ENCODE peak calls at places on chromosomes 12 and 14, in nine cellular contexts. A is NCI-H345; F is MV-4-11; K is astrocyte of the spinal cord; M is AG10803; W is stimulated activated CD4-positive, alpha-beta T cell treated with anti-CD3 and anti-CD28 coated beads, Interleukin-12 subunit alpha, Interleukin-12 subunit beta, amount 100 ng/mL, for 24 hours; Y is NCI-H69; J is Kasumi-1; Q is AG04450. S is an unnamed sample.

GRCh38 chr14:69945905-69946304 is 66.7 kb downstream of the SMOC1 start:
- DNase-seq in A (peak; percentile 82), F (no peak), K (peak; percentile 35), M (no peak), W (no peak), Y (peak; percentile 95), J (no peak), Q (no peak), S (no peak)

GRCh38 chr14:61280526-61281185 is 482 bp downstream of the TMEM30B start:
- DNase-seq in A (peak; percentile 71), F (no peak), K (peak; percentile 38), M (peak; percentile 16), W (peak; percentile 71), Y (peak; percentile 80), J (no peak), Q (no peak), S (peak; percentile 19)

GRCh38 chr12:14665354-14666348 is 30.7 kb downstream of the GUCY2C start:
- DNase-seq in A (peak; percentile 86), F (no peak), K (no peak), M (no peak), W (no peak), Y (no peak), J (no peak), Q (no peak), S (no peak)

GRCh38 chr12:49133014-49133413 is 1.8 kb upstream of the TUBA1B start:
- DNase-seq in A (no peak), F (no peak), K (no peak), M (no peak), W (no peak), Y (peak; percentile 61), J (no peak), Q (no peak), S (no peak)

GRCh38 chr14:38285962-38286361 is 30.1 kb upstream of the CLEC14A start:
- DNase-seq in A (no peak), F (no peak), K (no peak), M (no peak), W (no peak), Y (peak; percentile 88), J (no peak), Q (no peak), S (no peak)

GRCh38 chr12:75613981-75614380 is 102.6 kb upstream of the KRR1 start:
- DNase-seq in A (no peak), F (no peak), K (no peak), M (peak; percentile 53), W (no peak), Y (no peak), J (no peak), Q (no peak), S (no peak)

GRCh38 chr12:85559534-85559933 is 276.7 kb downstream of the RASSF9 start:
- DNase-seq in A (no peak), F (no peak), K (no peak), M (no peak), W (no peak), Y (no peak), J (no peak), Q (no peak), S (no peak)

GRCh38 chr12:132314035-132314434 is 15.4 kb downstream of the GALNT9 start:
- DNase-seq in A (no peak), F (no peak), K (no peak), M (no peak), W (no peak), Y (no peak), J (no peak), Q (no peak), S (no peak)

GRCh38 chr14:47278233-47278842 is 397.1 kb downstream of the MDGA2 start:
- DNase-seq in A (peak; percentile 24), F (peak; percentile 12), K (peak; percentile 28), M (no peak), W (peak; percentile 14), Y (peak; percentile 72), J (peak; percentile 58), Q (no peak), S (no peak)

GRCh38 chr14:105260826-105261438 is 12.6 kb downstream of the BTBD6 start:
- DNase-seq in A (no peak), F (no peak), K (no peak), M (no peak), W (no peak), Y (peak; percentile 63), J (no peak), Q (no peak), S (no peak)

GRCh38 chr12:27840229-27840999 is 60.4 kb upstream of the MANSC4 start:
- DNase-seq in A (no peak), F (peak; percentile 99), K (no peak), M (no peak), W (no peak), Y (no peak), J (peak; percentile 12), Q (no peak), S (no peak)

GRCh38 chr12:497501-498160 is 37.9 kb downstream of the B4GALNT3 start:
- DNase-seq in A (no peak), F (no peak), K (no peak), M (no peak), W (no peak), Y (peak; percentile 78), J (no peak), Q (no peak), S (no peak)

GRCh38 chr12:117850048-117850447 is 118.7 kb downstream of the KSR2 start:
- DNase-seq in A (peak; percentile 29), F (peak; percentile 2), K (peak; percentile 47), M (peak; percentile 51), W (no peak), Y (peak; percentile 64), J (peak; percentile 35), Q (no peak), S (no peak)

GRCh38 chr12:19496249-19497208 is 57.2 kb downstream of the AEBP2 start:
- DNase-seq in A (no peak), F (no peak), K (no peak), M (no peak), W (no peak), Y (no peak), J (no peak), Q (no peak), S (no peak)